ENCODE peak calls at places on chromosome X, in five cellular contexts. O is GM23248, Q is aorta, V is endodermal cell, P is cardiac muscle cell. J is an unnamed sample.

GRCh38 chrX:418927-419729 is 32.4 kb upstream of the PPP2R3B start:
- DNase-seq in P (no peak), V (no peak), Q (no peak), O (no peak), J (no peak)

GRCh38 chrX:136880003-136880451 is 498 bp downstream of the RBMX start:
- DNase-seq in V (peak; percentile 47), Q (no peak), O (peak; percentile 54), P (peak; percentile 21), J (peak; percentile 51)

GRCh38 chrX:114675365-114675764 is 91.5 kb downstream of the HTR2C start:
- DNase-seq in O (peak; percentile 66), P (no peak), V (no peak), Q (no peak), J (no peak)

GRCh38 chrX:120446503-120446902 is 22.6 kb downstream of the LAMP2 start:
- DNase-seq in P (peak; percentile 75), Q (no peak), V (no peak), O (peak; percentile 59), J (no peak)

GRCh38 chrX:80808854-80809493 is 703 bp downstream of the BRWD3 start:
- DNase-seq in O (peak; percentile 46), V (peak; percentile 68), P (peak; percentile 12), Q (peak; percentile 72), J (peak; percentile 31)

GRCh38 chrX:100643943-100644587 is at the start of gene SRPX2:
- DNase-seq in Q (no peak), V (no peak), P (peak; percentile 89), O (peak; percentile 90), J (no peak)

GRCh38 chrX:46263494-46263893 is 281.7 kb downstream of the ZNF674 start:
- DNase-seq in V (no peak), P (no peak), Q (no peak), O (no peak), J (no peak)

GRCh38 chrX:12007881-12008280 is 130.4 kb upstream of the FRMPD4 start:
- DNase-seq in P (peak; percentile 75), Q (no peak), O (peak; percentile 65), V (no peak), J (no peak)

GRCh38 chrX:12701625-12702024 is 89.6 kb upstream of the PRPS2 start:
- DNase-seq in V (peak; percentile 79), P (peak; percentile 79), Q (peak; percentile 70), O (peak; percentile 60), J (no peak)

GRCh38 chrX:111095974-111096870 is at the start of gene PAK3:
- DNase-seq in O (peak; percentile 15), Q (peak; percentile 83), P (peak; percentile 57), V (peak; percentile 87), J (peak; percentile 23)

GRCh38 chrX:37409278-37409677 is 60.1 kb downstream of the PRRG1 start:
- DNase-seq in O (no peak), Q (no peak), P (no peak), V (no peak), J (no peak)

GRCh38 chrX:37405954-37406353 is 56.8 kb downstream of the PRRG1 start:
- DNase-seq in O (peak; percentile 19), V (no peak), Q (no peak), P (peak; percentile 84), J (no peak)

GRCh38 chrX:37407736-37408135 is 58.6 kb downstream of the PRRG1 start:
- DNase-seq in V (no peak), O (no peak), P (no peak), Q (no peak), J (no peak)
- H3K9me3 ChIP-seq in V (no peaks in the 10 kb centered on the region), O (no peaks in the 10 kb centered on the region), P (no peaks in the 10 kb centered on the region), Q (no peaks in the 10 kb centered on the region), J (no peaks in the 10 kb centered on the region)

DNA sequence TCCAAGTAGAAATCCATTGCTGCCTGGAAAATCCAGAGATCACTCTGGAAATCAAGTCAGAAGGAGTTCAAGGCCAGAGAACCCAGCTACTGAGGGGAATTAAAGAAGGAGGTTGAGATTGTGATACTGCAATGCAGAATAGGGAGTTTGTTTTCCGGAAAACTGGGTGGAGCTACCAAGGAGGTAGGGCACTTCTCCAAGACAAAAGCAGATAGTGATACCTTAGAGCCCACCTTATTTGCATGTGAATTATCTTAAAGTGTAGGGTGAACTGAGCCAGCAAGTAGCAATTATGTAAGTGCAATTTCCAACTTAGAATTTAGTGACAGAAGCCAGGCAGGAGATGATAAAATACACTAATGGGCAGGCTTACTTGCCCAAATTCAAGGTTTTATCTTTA is 178.9 kb downstream of the MID1 start:
- DNase-seq in Q (no peak), P (no peak), V (no peak), O (no peak), J (no peak)
- H3K27ac ChIP-seq in Q (no peak overlapping the region), P (no peak overlapping the region), V (no peak overlapping the region), O (no peak overlapping the region), J (no peak overlapping the region)

DNA sequence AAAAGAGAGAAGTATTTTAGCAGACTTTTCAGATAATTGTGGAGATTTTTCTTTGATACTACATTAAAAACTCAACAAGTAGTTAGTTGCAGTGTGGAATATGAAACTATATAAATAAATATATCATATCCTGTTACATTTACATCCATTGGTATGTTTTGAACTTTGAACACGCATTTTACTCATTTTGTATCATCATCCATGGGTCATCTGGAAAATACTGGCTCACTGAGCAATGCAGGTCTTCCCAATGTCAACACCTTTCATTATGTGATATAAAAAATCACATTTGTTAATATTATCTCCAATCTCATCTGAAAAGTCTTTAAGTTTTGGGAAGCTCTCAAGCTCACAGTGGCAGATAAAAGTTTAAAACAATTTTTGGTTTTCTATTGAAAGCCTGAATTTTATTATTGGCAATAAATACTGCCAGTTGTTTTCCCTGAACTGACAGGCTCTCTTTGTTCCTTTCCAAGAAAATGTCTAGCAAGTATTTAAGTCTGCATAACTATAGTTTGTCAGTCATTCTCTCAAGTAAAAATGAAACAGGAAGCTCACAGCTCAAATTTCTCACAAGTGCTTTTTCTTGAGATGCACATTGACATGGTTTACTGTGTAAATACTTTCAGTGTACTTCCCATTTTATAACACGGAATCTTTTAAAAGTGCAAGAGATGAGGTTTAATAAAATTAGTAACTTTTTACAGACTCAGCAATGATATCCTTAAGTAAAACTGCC is 183.5 kb upstream of the GPC4 start:
- DNase-seq in P (no peak), Q (no peak), V (no peak), O (no peak), J (no peak)
- H3K9me3 ChIP-seq in P (no peaks in the 10 kb centered on the region), Q (no peaks in the 10 kb centered on the region), V (no peaks in the 10 kb centered on the region), O (no peaks in the 10 kb centered on the region), J (no peaks in the 10 kb centered on the region)

DNA sequence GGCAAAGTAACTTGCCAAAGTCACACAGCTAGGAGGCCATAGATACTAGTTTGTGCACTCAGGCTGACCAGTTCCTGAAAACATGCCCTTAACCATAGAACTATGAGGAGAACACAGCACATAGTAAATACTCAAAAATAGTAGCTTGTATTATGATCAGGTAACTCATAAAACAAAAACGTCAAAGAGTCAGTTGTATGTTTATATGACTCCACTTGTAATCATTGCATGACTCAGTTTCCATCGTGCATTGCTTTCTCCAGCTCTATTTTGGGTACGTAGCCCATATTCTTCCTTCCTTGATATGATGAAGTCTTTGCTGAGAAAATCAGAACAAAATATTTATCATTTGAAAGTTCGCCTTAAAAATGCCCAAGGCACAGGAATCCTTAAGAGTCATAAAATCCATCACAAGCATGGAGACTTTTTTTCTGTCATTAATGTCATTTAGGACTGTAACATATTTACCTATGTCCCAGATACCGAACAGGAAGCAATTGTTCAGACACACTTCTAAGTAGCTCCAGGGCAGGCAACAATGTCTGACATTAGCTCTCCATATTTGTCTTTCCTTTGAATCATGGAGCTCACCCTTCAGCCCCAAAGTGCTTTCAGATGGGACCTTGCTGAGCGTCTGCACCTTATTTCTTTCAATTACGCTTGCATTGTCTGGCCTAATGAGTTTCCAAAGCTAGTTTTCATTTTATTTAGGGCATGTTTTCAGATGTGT is 11.2 kb upstream of the MID1 start:
- DNase-seq in P (no peak), Q (no peak), V (no peak), O (no peak), J (no peak)
- H3K27ac ChIP-seq in P (no peak overlapping the region), Q (no peak overlapping the region), V (no peak overlapping the region), O (no peak overlapping the region), J (no peak overlapping the region)

DNA sequence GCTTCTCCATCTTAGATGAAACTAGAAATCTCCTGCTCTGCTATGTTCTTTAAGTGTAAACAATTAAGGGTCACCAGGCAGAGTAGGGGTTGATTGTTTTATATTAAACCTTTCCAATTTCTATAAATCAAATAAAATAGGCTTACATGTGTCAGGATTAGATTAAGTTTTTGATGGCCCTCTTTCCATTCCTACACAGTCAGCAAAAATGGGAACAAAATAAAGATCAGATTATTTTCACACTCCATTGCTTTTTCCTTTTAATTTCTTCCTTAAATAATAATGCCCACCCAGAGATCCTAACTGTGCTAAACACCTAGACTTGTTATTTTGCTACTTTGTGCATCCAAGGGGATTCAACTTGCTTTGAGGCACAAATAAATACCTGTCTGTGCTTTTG is 381.4 kb upstream of the MAGEB16 start:
- DNase-seq in O (no peak), Q (no peak), P (no peak), V (no peak), J (no peak)
- H3K9me3 ChIP-seq in O (no peaks in the 10 kb centered on the region), Q (no peaks in the 10 kb centered on the region), P (no peaks in the 10 kb centered on the region), V (no peaks in the 10 kb centered on the region), J (no peaks in the 10 kb centered on the region)

GRCh38 chrX:64975989-64976672 is at the start of gene ZC4H2:
- DNase-seq in O (peak; percentile 86), Q (peak; percentile 87), V (peak; percentile 88), P (peak; percentile 83), J (peak; percentile 57)
- H3K27ac ChIP-seq in O (no peak within 1 kb of the TSS), Q (no peak within 1 kb of the TSS), V (peak within 1 kb of the TSS; percentile 77), P (no peak within 1 kb of the TSS), J (peak within 1 kb of the TSS; percentile 60)

GRCh38 chrX:44456685-44457084 is 86.0 kb downstream of the FUNDC1 start:
- DNase-seq in V (no peak), Q (no peak), P (no peak), O (no peak), J (no peak)

GRCh38 chrX:44462851-44463250 is 79.8 kb downstream of the FUNDC1 start:
- DNase-seq in P (no peak), Q (no peak), V (no peak), O (peak; percentile 10), J (no peak)

GRCh38 chrX:44459501-44459900 is 83.2 kb downstream of the FUNDC1 start:
- DNase-seq in P (no peak), O (peak; percentile 30), V (no peak), Q (no peak), J (no peak)
- H3K9me3 ChIP-seq in P (no peaks in the 10 kb centered on the region), O (no peaks in the 10 kb centered on the region), V (no peaks in the 10 kb centered on the region), Q (peaks cover 1% of the 10 kb centered on the region), J (no peaks in the 10 kb centered on the region)

GRCh38 chrX:106246511-106246910 is 78.4 kb downstream of the PWWP3B start:
- DNase-seq in O (no peak), P (peak; percentile 9), V (no peak), Q (no peak), J (no peak)

GRCh38 chrX:106247162-106247561 is 79.1 kb downstream of the PWWP3B start:
- DNase-seq in Q (no peak), P (peak; percentile 25), V (no peak), O (no peak), J (no peak)

GRCh38 chrX:106249706-106250379 is 81.7 kb downstream of the PWWP3B start:
- DNase-seq in V (no peak), P (peak; percentile 58), Q (no peak), O (no peak), J (no peak)
- H3K27ac ChIP-seq in V (no peak overlapping the region), P (no peak overlapping the region), Q (no peak overlapping the region), O (no peak overlapping the region), J (no peak overlapping the region)

DNA sequence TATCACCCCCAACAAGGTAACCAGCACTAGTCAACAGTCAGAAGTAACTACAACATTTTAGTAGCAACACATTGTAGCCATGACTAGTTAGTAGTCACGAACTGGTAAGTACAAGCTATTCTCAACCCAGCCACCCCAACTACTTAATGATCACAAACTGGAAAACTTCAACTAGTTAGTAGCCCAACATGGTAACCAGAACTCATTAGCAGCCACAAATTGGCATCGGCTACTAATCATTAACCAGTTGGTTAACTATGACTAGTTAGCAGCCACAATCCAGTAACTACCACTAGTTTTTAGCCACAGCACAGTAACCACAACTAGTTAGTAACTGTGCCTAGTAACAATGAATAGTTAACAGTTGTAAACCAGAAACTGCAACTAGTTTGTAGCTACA is 385.1 kb upstream of the CXorf51B start:
- DNase-seq in P (no peak), O (no peak), V (no peak), Q (no peak), J (no peak)
- H3K9me3 ChIP-seq in P (no peaks in the 10 kb centered on the region), O (no peaks in the 10 kb centered on the region), V (peaks cover 31% of the 10 kb centered on the region), Q (no peaks in the 10 kb centered on the region), J (no peaks in the 10 kb centered on the region)